ENCODE peak calls at places on chromosome 16, in six cellular contexts. K is heart right ventricle; T is naive thymus-derived CD4-positive, alpha-beta T cell; L is H7; D is left ventricle myocardium inferior; I is cardiac muscle cell. B is an unnamed sample.

GRCh38 chr16:49281843-49282642 is 405 bp upstream of the CBLN1 start:
- DNase-seq in K (peak; percentile 87), T (no peak), L (peak; percentile 99), D (peak; percentile 83), I (peak; percentile 98), B (peak; percentile 97)

GRCh38 chr16:19008245-19008644 is 24.5 kb downstream of the TMC7 start:
- DNase-seq in K (no peak), T (no peak), L (no peak), D (no peak), I (no peak), B (no peak)

GRCh38 chr16:11401161-11402050 is 56.1 kb downstream of the RMI2 start:
- DNase-seq in K (peak; percentile 70), T (no peak), L (peak; percentile 54), D (peak; percentile 65), I (no peak), B (no peak)

GRCh38 chr16:85398050-85398451 is 215.1 kb upstream of the GSE1 start:
- DNase-seq in K (peak; percentile 2), T (no peak), L (no peak), D (peak; percentile 2), I (no peak), B (no peak)

GRCh38 chr16:77816293-77816692 is 27.9 kb downstream of the VAT1L start:
- DNase-seq in K (no peak), T (no peak), L (no peak), D (no peak), I (no peak), B (no peak)

GRCh38 chr16:86761117-86761971 is 183.0 kb downstream of the FOXL1 start:
- DNase-seq in K (peak; percentile 79), T (no peak), L (peak; percentile 91), D (peak; percentile 69), I (peak; percentile 64), B (peak; percentile 84)

GRCh38 chr16:81861503-81861902 is 82.4 kb downstream of the PLCG2 start:
- DNase-seq in K (no peak), T (no peak), L (no peak), D (no peak), I (no peak), B (no peak)

GRCh38 chr16:76579277-76579676 is 302.1 kb downstream of the CNTNAP4 start:
- DNase-seq in K (no peak), T (no peak), L (no peak), D (no peak), I (no peak), B (peak; percentile 23)

GRCh38 chr16:60001523-60001922 is 1267.4 kb upstream of the GOT2 start:
- DNase-seq in K (no peak), T (no peak), L (no peak), D (no peak), I (no peak), B (no peak)

GRCh38 chr16:14364112-14364385 is 266.0 kb downstream of the PARN start:
- DNase-seq in K (no peak), T (no peak), L (no peak), D (no peak), I (no peak), B (no peak)
- H3K4me3 ChIP-seq in K (no peak overlapping the region), T (no peak overlapping the region), L (no peak overlapping the region), D (no peak overlapping the region), I (no peak overlapping the region), B (no peak overlapping the region)

DNA sequence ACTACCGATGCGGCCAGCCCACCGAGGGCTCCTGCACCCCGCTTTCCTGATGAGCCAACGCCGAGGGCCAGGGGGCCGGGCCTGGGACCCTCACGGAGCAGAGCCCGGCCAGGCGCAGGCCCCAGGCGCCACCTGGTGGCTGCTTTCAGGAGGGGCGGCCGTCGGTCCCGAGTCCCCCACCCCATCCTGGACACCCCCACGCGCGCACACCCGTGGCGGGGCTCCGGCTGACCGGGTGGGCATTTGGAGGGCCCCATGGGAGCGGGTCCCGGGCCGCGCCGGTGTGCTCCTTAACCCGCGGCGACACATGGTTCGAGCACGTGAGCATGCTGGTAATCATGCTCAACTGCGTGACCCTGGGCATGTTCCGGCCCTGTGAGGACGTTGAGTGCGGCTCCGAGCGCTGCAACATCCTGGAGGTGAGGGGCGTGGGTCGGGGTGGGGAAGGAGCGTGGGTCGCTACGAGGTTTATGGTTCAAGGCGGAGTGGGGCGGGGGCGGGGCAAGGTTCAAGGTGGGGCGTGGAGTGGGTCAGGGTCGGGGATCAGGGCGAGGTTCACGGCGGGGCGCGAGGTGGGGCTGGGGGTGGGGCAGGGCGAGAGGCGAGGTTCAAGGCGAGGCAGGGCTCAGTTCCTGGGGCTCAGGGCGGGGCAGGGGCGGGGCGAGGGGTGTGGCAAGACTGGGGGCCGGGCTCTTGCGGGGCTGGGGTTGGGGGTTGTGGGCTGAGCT is 30.2 kb downstream of the TPSG1 start:
- DNase-seq in K (no peak), T (no peak), L (no peak), D (no peak), I (peak; percentile 45), B (peak; percentile 66)
- H3K4me3 ChIP-seq in K (no peak overlapping the region), T (no peak overlapping the region), L (no peak overlapping the region), D (no peak overlapping the region), I (no peak overlapping the region), B (no peak overlapping the region)

GRCh38 chr16:57480127-57480753 is 6.1 kb downstream of the DOK4 start:
- DNase-seq in K (peak; percentile 69), T (no peak), L (peak; percentile 67), D (peak; percentile 63), I (peak; percentile 72), B (no peak)

GRCh38 chr16:57480754-57481230 is 5.5 kb downstream of the DOK4 start:
- DNase-seq in K (no peak), T (no peak), L (no peak), D (no peak), I (no peak), B (no peak)

GRCh38 chr16:57478396-57479024 is 7.8 kb downstream of the DOK4 start:
- DNase-seq in K (no peak), T (no peak), L (no peak), D (no peak), I (no peak), B (no peak)

GRCh38 chr16:57479043-57479421 is 7.3 kb downstream of the DOK4 start:
- DNase-seq in K (no peak), T (no peak), L (no peak), D (no peak), I (no peak), B (no peak)

DNA sequence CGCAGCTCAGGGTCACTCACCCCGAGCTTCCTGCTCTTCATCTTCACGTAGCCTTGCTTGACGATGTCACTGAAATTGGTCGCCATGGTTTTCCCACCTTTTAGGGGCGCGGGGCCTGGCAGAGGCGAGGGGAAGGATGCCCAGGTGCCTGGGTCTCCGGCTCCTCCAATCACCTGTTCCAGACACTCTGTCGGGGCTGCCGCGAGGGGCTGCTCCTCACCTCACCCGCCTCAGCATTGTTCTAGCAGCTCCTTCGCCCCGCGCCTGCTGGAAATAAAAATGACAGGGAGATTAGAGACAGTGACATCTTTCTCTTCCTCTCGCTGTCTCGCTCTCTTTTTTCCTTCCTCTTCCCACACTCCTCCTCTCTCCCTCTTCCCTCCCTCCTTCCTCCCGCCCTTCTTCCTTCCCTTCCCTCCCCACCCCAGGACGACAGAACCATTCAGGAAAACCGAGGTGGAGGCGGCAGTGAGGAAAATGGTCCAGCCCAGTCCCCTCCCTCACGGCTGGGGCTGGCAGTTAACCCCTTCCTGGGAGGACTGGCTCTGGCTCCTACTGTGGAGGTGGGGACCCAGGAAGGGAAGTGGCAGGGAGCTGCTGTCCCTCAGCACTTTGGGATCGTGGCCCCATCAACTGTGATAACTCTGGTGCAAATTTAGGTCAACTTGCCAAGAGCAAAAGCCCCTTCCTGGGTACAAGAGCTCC is 6.7 kb downstream of the DOK4 start:
- DNase-seq in K (peak; percentile 47), T (no peak), L (peak; percentile 93), D (peak; percentile 58), I (peak; percentile 69), B (peak; percentile 86)
- H3K4me3 ChIP-seq in K (peak overlapping the region; percentile 50), T (no peak overlapping the region), L (peak overlapping the region; percentile 55), D (peak overlapping the region; percentile 69), I (peak overlapping the region; percentile 100), B (peak overlapping the region; percentile 56)

DNA sequence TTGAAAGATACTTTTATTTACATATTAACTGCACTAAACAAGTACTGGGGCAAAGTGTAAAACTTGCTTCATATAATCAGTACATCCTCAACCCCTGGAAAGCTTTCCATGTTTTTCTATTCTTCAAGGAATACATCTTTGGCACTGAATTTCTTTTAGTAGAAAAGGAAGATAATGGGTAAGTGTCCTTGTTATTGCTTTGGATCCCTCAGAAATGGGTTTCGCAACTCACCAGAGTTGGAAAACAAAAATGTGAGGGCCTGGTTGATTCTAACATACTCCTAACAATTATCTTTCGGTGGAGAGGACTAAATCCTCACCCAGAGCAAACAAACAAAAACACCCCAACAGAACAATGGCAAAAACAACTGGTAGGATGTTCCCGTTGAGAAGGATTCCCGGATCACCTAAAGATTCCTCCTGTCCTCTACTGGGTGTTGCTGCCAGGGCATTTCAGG is 120.4 kb downstream of the PARN start:
- DNase-seq in K (no peak), T (no peak), L (peak; percentile 29), D (no peak), I (no peak), B (peak; percentile 63)
- H3K4me3 ChIP-seq in K (no peak overlapping the region), T (no peak overlapping the region), L (no peak overlapping the region), D (no peak overlapping the region), I (no peak overlapping the region), B (no peak overlapping the region)

DNA sequence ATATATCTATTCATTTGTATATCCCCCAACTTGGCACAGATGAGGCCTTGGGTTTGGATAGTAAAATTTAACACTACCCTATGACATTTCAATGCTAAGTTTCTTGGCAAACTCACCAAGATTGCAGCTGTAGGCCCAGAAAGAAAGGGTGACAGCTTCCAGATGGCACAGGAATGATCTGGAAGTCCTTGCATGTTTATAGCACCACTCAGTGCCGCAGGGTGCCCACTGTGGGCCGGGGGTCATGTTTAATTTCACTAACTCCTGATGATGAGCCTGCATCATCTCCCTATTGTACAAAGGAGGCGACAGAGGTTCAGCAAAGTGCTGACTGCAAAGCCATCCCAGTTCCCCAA is 166.0 kb downstream of the XYLT1 start:
- DNase-seq in K (no peak), T (no peak), L (no peak), D (no peak), I (no peak), B (no peak)
- H3K4me3 ChIP-seq in K (no peak overlapping the region), T (no peak overlapping the region), L (no peak overlapping the region), D (no peak overlapping the region), I (no peak overlapping the region), B (no peak overlapping the region)

DNA sequence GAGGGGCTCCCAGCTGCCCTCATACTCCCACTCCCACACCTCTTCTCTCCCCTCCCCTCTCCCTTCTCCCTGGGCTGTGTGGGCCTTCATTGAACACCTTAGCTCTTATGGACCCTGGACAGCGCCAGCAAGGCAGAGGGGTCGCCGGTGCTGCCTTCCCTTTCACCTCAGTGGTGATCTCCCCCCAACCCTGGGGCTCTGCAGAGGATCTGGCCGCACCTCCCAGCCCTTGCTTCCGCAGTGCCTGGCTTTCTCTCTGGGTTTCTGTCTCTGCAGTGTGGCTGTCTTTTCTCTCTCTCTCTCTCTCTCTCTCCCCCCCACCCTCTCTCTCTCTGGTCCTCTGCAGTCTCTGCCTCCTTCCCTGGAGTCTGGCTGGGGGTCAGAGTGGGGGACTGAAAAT is 1.2 kb downstream of the SEZ6L2 start:
- DNase-seq in K (no peak), T (no peak), L (peak; percentile 71), D (no peak), I (peak; percentile 60), B (no peak)
- H3K4me3 ChIP-seq in K (no peak overlapping the region), T (no peak overlapping the region), L (peak overlapping the region; percentile 80), D (no peak overlapping the region), I (no peak overlapping the region), B (peak overlapping the region; percentile 97)

DNA sequence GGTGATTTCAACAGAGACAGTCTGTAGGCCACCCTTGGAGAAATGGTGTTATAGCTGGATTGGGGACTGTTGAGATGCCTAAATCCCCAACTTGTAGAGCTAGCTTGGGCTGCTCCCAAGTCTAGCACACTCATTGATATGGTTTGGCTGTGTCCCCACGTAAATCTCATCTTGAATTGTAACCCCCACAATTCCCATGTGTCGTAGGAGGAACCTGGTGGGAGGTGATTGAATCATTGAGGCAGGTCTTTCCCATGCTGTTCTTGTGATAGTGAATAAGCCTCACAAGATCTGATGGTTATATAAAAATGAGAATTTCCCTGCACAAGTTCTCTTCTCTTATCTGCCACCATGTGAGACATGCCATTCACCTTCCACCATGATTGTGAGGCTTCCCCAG is 536.0 kb downstream of the CDH13 start:
- DNase-seq in K (no peak), T (no peak), L (no peak), D (no peak), I (no peak), B (no peak)
- H3K4me3 ChIP-seq in K (no peak overlapping the region), T (no peak overlapping the region), L (no peak overlapping the region), D (no peak overlapping the region), I (no peak overlapping the region), B (no peak overlapping the region)